ENCODE peak calls at places on chromosome 9, in nine cellular contexts. T is nephron progenitor cell, I is uterus, V is transverse colon, W is cardiac muscle cell, R is sigmoid colon, X is heart left ventricle, P is lower lobe of right lung, L is neural progenitor cell. E is an unnamed sample.

GRCh38 chr9:134629061-134629585 is 12.5 kb upstream of the COL5A1 start:
- DNase-seq in T (no peak), I (peak; percentile 5), V (no peak), W (no peak), R (no peak), X (peak; percentile 13), P (peak; percentile 21), L (no peak), E (no peak)

GRCh38 chr9:136010615-136011341 is 49.6 kb upstream of the UBAC1 start:
- DNase-seq in T (peak; percentile 32), I (peak; percentile 56), V (no peak), W (no peak), R (peak; percentile 65), X (peak; percentile 23), P (peak; percentile 50), L (no peak), E (no peak)

GRCh38 chr9:127981559-127982121 is 851 bp upstream of the EEIG1 start:
- DNase-seq in T (no peak), I (no peak), V (no peak), W (no peak), R (no peak), X (peak; percentile 37), P (no peak), L (no peak), E (no peak)

GRCh38 chr9:104980039-104980654 is 52.2 kb upstream of the ABCA1 start:
- DNase-seq in T (no peak), I (no peak), V (no peak), W (no peak), R (no peak), X (no peak), P (no peak), L (no peak), E (no peak)

GRCh38 chr9:111152614-111153013 is 114.3 kb upstream of the LPAR1 start:
- DNase-seq in T (no peak), I (no peak), V (no peak), W (no peak), R (no peak), X (no peak), P (no peak), L (no peak), E (no peak)

GRCh38 chr9:134404376-134405358 is 78.4 kb downstream of the RXRA start:
- DNase-seq in T (no peak), I (no peak), V (no peak), W (no peak), R (no peak), X (no peak), P (no peak), L (no peak), E (no peak)

GRCh38 chr9:16053131-16053530 is 500.3 kb downstream of the CCDC171 start:
- DNase-seq in T (no peak), I (no peak), V (no peak), W (no peak), R (no peak), X (no peak), P (no peak), L (no peak), E (no peak)

GRCh38 chr9:12462861-12463260 is 230.3 kb upstream of the TYRP1 start:
- DNase-seq in T (no peak), I (no peak), V (no peak), W (no peak), R (no peak), X (no peak), P (no peak), L (no peak), E (no peak)

GRCh38 chr9:77820293-77820954 is 172.3 kb upstream of the GNA14 start:
- DNase-seq in T (no peak), I (no peak), V (no peak), W (no peak), R (no peak), X (no peak), P (no peak), L (no peak), E (no peak)

GRCh38 chr9:13386935-13387667 is 107.6 kb upstream of the MPDZ start:
- DNase-seq in T (no peak), I (no peak), V (no peak), W (no peak), R (no peak), X (no peak), P (no peak), L (no peak), E (no peak)

GRCh38 chr9:121598167-121599000 is 53.0 kb upstream of the DAB2IP start:
- DNase-seq in T (peak; percentile 90), I (peak; percentile 89), V (peak; percentile 75), W (peak; percentile 98), R (peak; percentile 95), X (peak; percentile 93), P (peak; percentile 89), L (peak; percentile 98), E (no peak)

GRCh38 chr9:135490980-135491444 is 9.5 kb upstream of the MRPS2 start:
- DNase-seq in T (no peak), I (no peak), V (no peak), W (no peak), R (peak; percentile 56), X (no peak), P (peak; percentile 39), L (no peak), E (no peak)

GRCh38 chr9:33932078-33932807 is 115.3 kb downstream of the UBE2R2 start:
- DNase-seq in T (no peak), I (no peak), V (no peak), W (no peak), R (no peak), X (no peak), P (no peak), L (no peak), E (no peak)

GRCh38 chr9:91006046-91006445 is 204.4 kb downstream of the SYK start:
- DNase-seq in T (no peak), I (no peak), V (no peak), W (no peak), R (no peak), X (no peak), P (no peak), L (no peak), E (no peak)

GRCh38 chr9:16626577-16627130 is 243.8 kb downstream of the BNC2 start:
- DNase-seq in T (peak; percentile 33), I (peak; percentile 38), V (no peak), W (peak; percentile 33), R (peak; percentile 76), X (peak; percentile 45), P (no peak), L (peak; percentile 63), E (no peak)

GRCh38 chr9:92426501-92426900 is 2.2 kb upstream of the OMD start:
- DNase-seq in T (no peak), I (no peak), V (no peak), W (no peak), R (no peak), X (no peak), P (no peak), L (no peak), E (no peak)

GRCh38 chr9:2241875-2242741 is 227.0 kb downstream of the SMARCA2 start:
- DNase-seq in T (peak; percentile 88), I (peak; percentile 79), V (peak; percentile 82), W (peak; percentile 88), R (peak; percentile 90), X (peak; percentile 82), P (peak; percentile 80), L (peak; percentile 94), E (peak; percentile 50)
- TF ChIP-seq CTCF in T (no peak), I (no peak), V (no peak), W (no peak), R (no peak), X (no peak), P (no peak), L (peak; percentile 11), E (no peak)

DNA sequence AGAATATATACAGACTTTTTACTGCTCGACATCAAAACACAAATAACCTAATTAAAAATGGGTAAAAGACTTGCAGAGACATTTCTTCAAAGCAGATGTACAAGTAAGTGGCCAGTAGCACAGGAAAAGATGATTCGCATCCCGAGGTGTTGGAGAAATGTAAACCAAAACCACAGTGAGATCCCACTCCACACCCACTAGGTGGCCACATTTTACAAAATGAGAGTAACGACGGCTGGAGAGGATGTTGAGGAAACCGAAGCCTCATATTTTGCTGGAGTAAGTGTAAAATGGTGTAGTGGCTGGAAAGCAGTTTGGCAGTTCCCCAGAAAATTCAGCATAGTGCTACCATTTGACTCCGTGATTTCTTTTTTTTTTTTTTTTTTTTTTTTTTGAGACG is 21.3 kb upstream of the GBGT1 start:
- DNase-seq in T (peak; percentile 32), I (peak; percentile 46), V (peak; percentile 42), W (peak; percentile 66), R (peak; percentile 69), X (no peak), P (no peak), L (peak; percentile 59), E (no peak)
- TF ChIP-seq CTCF in T (peak; percentile 56), I (peak; percentile 42), V (peak; percentile 55), W (peak; percentile 72), R (peak; percentile 46), X (peak; percentile 67), P (peak; percentile 57), L (peak; percentile 56), E (no peak)

DNA sequence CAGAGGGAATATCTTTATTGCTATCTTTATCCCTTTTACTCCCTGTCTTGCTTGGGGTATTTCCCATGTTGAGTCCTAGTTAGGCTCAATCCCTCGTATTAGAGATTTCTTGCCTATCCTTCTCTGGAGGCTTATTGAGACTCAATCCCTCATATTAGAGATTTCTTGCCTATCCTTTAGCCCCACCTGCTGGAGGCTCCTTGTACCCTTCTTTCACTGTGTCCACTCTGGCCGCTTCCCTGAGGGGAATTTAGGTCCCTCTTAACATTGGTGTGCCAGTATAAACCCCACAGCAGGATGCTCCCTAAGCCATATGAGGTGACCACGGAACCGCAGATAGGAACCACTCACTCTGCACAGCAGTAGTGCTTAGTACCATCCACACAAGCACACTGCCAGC is 110.7 kb upstream of the MAMDC2 start:
- DNase-seq in T (peak; percentile 20), I (no peak), V (no peak), W (no peak), R (no peak), X (no peak), P (no peak), L (peak; percentile 73), E (no peak)
- TF ChIP-seq CTCF in T (peak; percentile 24), I (no peak), V (no peak), W (peak; percentile 21), R (no peak), X (no peak), P (no peak), L (peak; percentile 65), E (no peak)

GRCh38 chr9:109451311-109452025 is 46.6 kb downstream of the PTPN3 start:
- DNase-seq in T (no peak), I (no peak), V (no peak), W (no peak), R (no peak), X (no peak), P (no peak), L (peak; percentile 30), E (no peak)
- TF ChIP-seq CTCF in T (no peak), I (no peak), V (no peak), W (no peak), R (no peak), X (no peak), P (no peak), L (peak; percentile 46), E (no peak)

GRCh38 chr9:112743216-112743835 is 7.2 kb upstream of the SNX30 start:
- DNase-seq in T (no peak), I (no peak), V (no peak), W (no peak), R (no peak), X (no peak), P (no peak), L (no peak), E (no peak)
- TF ChIP-seq CTCF in T (no peak), I (no peak), V (no peak), W (peak; percentile 14), R (no peak), X (no peak), P (no peak), L (no peak), E (no peak)

GRCh38 chr9:3497406-3497805 is 28.4 kb downstream of the RFX3 start:
- DNase-seq in T (no peak), I (no peak), V (no peak), W (no peak), R (no peak), X (no peak), P (no peak), L (no peak), E (no peak)
- TF ChIP-seq CTCF in T (no peak), I (no peak), V (no peak), W (no peak), R (no peak), X (no peak), P (no peak), L (no peak), E (no peak)

E was measured in omental fat pad.